ENCODE peak calls at places on chromosome 20, in six cellular contexts. One of them, this sample, is unnamed.

GRCh38 chr20:38961530-38962043 is 557 bp upstream of the DHX35 start:
- DNase-seq in pancreas: no peak
- DNase-seq in keratinocyte: no peak
- DNase-seq in cardiac muscle cell: no peak
- DNase-seq in hepatocyte: no peak
- DNase-seq in adrenal gland: peak; percentile 17
- DNase-seq in this sample: no peak

GRCh38 chr20:40591104-40591503 is 97.9 kb downstream of the MAFB start:
- DNase-seq in adrenal gland: no peak
- DNase-seq in hepatocyte: no peak
- DNase-seq in cardiac muscle cell: no peak
- DNase-seq in pancreas: no peak
- DNase-seq in keratinocyte: no peak
- DNase-seq in this sample: no peak

GRCh38 chr20:61042501-61043385 is 209.3 kb upstream of the CDH4 start:
- DNase-seq in pancreas: no peak
- DNase-seq in hepatocyte: no peak
- DNase-seq in cardiac muscle cell: peak; percentile 32
- DNase-seq in adrenal gland: no peak
- DNase-seq in keratinocyte: no peak
- DNase-seq in this sample: no peak

GRCh38 chr20:1333462-1334369 is 4.8 kb upstream of the SDCBP2 start:
- DNase-seq in cardiac muscle cell: no peak
- DNase-seq in pancreas: no peak
- DNase-seq in keratinocyte: no peak
- DNase-seq in adrenal gland: no peak
- DNase-seq in hepatocyte: no peak
- DNase-seq in this sample: peak; percentile 30

GRCh38 chr20:33685328-33686007 is 717 bp downstream of the E2F1 start:
- DNase-seq in pancreas: peak; percentile 74
- DNase-seq in cardiac muscle cell: no peak
- DNase-seq in keratinocyte: no peak
- DNase-seq in hepatocyte: peak; percentile 74
- DNase-seq in adrenal gland: no peak
- DNase-seq in this sample: no peak

GRCh38 chr20:21505810-21506530 is 7.9 kb downstream of the NKX2-2 start:
- DNase-seq in hepatocyte: peak; percentile 79
- DNase-seq in cardiac muscle cell: peak; percentile 70
- DNase-seq in pancreas: peak; percentile 75
- DNase-seq in keratinocyte: no peak
- DNase-seq in adrenal gland: peak; percentile 37
- DNase-seq in this sample: no peak

GRCh38 chr20:25054133-25054820 is 3.7 kb downstream of the ACSS1 start:
- DNase-seq in pancreas: no peak
- DNase-seq in keratinocyte: no peak
- DNase-seq in hepatocyte: no peak
- DNase-seq in adrenal gland: no peak
- DNase-seq in cardiac muscle cell: no peak
- DNase-seq in this sample: no peak

GRCh38 chr20:35947489-35947888 is 6.8 kb downstream of the SCAND1 start:
- DNase-seq in pancreas: no peak
- DNase-seq in keratinocyte: no peak
- DNase-seq in hepatocyte: peak; percentile 13
- DNase-seq in cardiac muscle cell: peak; percentile 41
- DNase-seq in adrenal gland: no peak
- DNase-seq in this sample: no peak

GRCh38 chr20:60009826-60010616 is 51.8 kb downstream of the CDH26 start:
- DNase-seq in keratinocyte: no peak
- DNase-seq in hepatocyte: no peak
- DNase-seq in cardiac muscle cell: peak; percentile 40
- DNase-seq in adrenal gland: no peak
- DNase-seq in pancreas: no peak
- DNase-seq in this sample: no peak

GRCh38 chr20:60559462-60559861 is 601.2 kb downstream of the CDH26 start:
- DNase-seq in hepatocyte: no peak
- DNase-seq in pancreas: no peak
- DNase-seq in cardiac muscle cell: peak; percentile 86
- DNase-seq in keratinocyte: no peak
- DNase-seq in adrenal gland: no peak
- DNase-seq in this sample: no peak

GRCh38 chr20:2657241-2657640 is 4.8 kb downstream of the NOP56 start:
- DNase-seq in cardiac muscle cell: no peak
- DNase-seq in pancreas: no peak
- DNase-seq in hepatocyte: no peak
- DNase-seq in keratinocyte: no peak
- DNase-seq in adrenal gland: no peak
- DNase-seq in this sample: no peak

GRCh38 chr20:32909896-32910571 is 51.3 kb downstream of the EFCAB8 start:
- DNase-seq in hepatocyte: no peak
- DNase-seq in pancreas: no peak
- DNase-seq in cardiac muscle cell: no peak
- DNase-seq in adrenal gland: no peak
- DNase-seq in keratinocyte: no peak
- DNase-seq in this sample: no peak

GRCh38 chr20:32777177-32777956 is 15.2 kb downstream of the DNMT3B start:
- DNase-seq in keratinocyte: no peak
- DNase-seq in pancreas: peak; percentile 94
- DNase-seq in adrenal gland: no peak
- DNase-seq in cardiac muscle cell: no peak
- DNase-seq in hepatocyte: no peak
- DNase-seq in this sample: no peak

GRCh38 chr20:50194831-50195523 is 4.3 kb downstream of the CEBPB start:
- DNase-seq in adrenal gland: peak; percentile 55
- DNase-seq in cardiac muscle cell: no peak
- DNase-seq in hepatocyte: no peak
- DNase-seq in pancreas: no peak
- DNase-seq in keratinocyte: no peak
- DNase-seq in this sample: no peak
- H3K4me3 ChIP-seq in adrenal gland: no peak overlapping the region
- H3K4me3 ChIP-seq in cardiac muscle cell: no peak overlapping the region
- H3K4me3 ChIP-seq in hepatocyte: no peak overlapping the region
- H3K4me3 ChIP-seq in pancreas: peak overlapping the region; percentile 90
- H3K4me3 ChIP-seq in keratinocyte: no peak overlapping the region
- H3K4me3 ChIP-seq in this sample: no peak overlapping the region

DNA sequence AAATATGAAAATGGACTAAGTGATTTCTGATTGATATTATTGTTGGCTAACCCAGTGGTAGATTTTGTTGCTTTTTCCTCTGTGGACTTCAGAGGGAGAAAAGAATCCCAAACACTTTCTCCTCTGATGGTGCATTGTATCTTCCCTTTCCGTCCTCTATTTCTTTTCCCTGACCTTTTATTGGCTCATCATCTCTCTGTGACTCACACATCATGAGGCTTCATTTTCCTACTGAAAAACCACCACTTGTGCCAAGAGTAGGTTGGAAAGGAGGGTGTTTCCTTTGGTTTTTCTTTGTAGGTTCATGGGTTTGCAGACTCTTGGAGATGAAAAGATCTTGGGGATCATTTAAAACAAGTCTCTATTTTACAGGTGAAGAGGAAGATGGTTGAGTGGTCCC is 311.7 kb upstream of the JAG1 start:
- DNase-seq in keratinocyte: no peak
- DNase-seq in cardiac muscle cell: no peak
- DNase-seq in pancreas: no peak
- DNase-seq in hepatocyte: no peak
- DNase-seq in adrenal gland: no peak
- DNase-seq in this sample: no peak
- H3K27ac ChIP-seq in keratinocyte: peak overlapping the region; percentile 0
- H3K27ac ChIP-seq in cardiac muscle cell: no peak overlapping the region
- H3K27ac ChIP-seq in pancreas: no peak overlapping the region
- H3K27ac ChIP-seq in hepatocyte: no peak overlapping the region
- H3K27ac ChIP-seq in adrenal gland: no peak overlapping the region
- H3K27ac ChIP-seq in this sample: no peak overlapping the region

DNA sequence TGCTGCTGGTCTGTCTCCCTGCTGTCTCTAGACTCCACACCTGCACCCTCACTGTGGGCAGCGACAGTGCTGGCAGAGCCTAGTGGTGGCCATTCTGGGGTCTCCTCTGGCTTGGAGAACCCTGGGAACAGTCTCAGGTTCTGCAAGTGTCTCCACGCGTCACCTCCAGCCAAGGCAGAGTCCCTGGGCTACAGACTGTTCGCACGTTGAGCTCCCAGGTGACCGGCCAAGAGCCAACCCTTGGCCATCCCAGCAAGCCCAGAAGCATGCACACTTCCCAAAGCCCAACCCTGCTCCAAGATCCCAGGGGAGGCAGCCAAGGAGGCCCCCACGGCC is 4.8 kb downstream of the EEF1A2 start:
- DNase-seq in pancreas: no peak
- DNase-seq in cardiac muscle cell: no peak
- DNase-seq in keratinocyte: no peak
- DNase-seq in adrenal gland: no peak
- DNase-seq in hepatocyte: no peak
- DNase-seq in this sample: no peak
- H3K4me3 ChIP-seq in pancreas: no peak overlapping the region
- H3K4me3 ChIP-seq in cardiac muscle cell: no peak overlapping the region
- H3K4me3 ChIP-seq in keratinocyte: no peak overlapping the region
- H3K4me3 ChIP-seq in adrenal gland: no peak overlapping the region
- H3K4me3 ChIP-seq in hepatocyte: no peak overlapping the region
- H3K4me3 ChIP-seq in this sample: no peak overlapping the region

GRCh38 chr20:45339799-45340198 is 8.4 kb downstream of the SDC4 start:
- DNase-seq in cardiac muscle cell: no peak
- DNase-seq in pancreas: no peak
- DNase-seq in adrenal gland: no peak
- DNase-seq in keratinocyte: no peak
- DNase-seq in hepatocyte: no peak
- DNase-seq in this sample: no peak

GRCh38 chr20:45339084-45339483 is 9.1 kb downstream of the SDC4 start:
- DNase-seq in keratinocyte: no peak
- DNase-seq in cardiac muscle cell: no peak
- DNase-seq in adrenal gland: no peak
- DNase-seq in hepatocyte: peak; percentile 36
- DNase-seq in pancreas: no peak
- DNase-seq in this sample: no peak

GRCh38 chr20:45337367-45338120 is 10.7 kb downstream of the SDC4 start:
- DNase-seq in keratinocyte: no peak
- DNase-seq in cardiac muscle cell: peak; percentile 63
- DNase-seq in hepatocyte: peak; percentile 77
- DNase-seq in pancreas: peak; percentile 67
- DNase-seq in adrenal gland: peak; percentile 71
- DNase-seq in this sample: peak; percentile 89

GRCh38 chr20:45338121-45339030 is 9.8 kb downstream of the SDC4 start:
- DNase-seq in hepatocyte: peak; percentile 28
- DNase-seq in cardiac muscle cell: no peak
- DNase-seq in pancreas: no peak
- DNase-seq in keratinocyte: no peak
- DNase-seq in adrenal gland: no peak
- DNase-seq in this sample: peak; percentile 75

DNA sequence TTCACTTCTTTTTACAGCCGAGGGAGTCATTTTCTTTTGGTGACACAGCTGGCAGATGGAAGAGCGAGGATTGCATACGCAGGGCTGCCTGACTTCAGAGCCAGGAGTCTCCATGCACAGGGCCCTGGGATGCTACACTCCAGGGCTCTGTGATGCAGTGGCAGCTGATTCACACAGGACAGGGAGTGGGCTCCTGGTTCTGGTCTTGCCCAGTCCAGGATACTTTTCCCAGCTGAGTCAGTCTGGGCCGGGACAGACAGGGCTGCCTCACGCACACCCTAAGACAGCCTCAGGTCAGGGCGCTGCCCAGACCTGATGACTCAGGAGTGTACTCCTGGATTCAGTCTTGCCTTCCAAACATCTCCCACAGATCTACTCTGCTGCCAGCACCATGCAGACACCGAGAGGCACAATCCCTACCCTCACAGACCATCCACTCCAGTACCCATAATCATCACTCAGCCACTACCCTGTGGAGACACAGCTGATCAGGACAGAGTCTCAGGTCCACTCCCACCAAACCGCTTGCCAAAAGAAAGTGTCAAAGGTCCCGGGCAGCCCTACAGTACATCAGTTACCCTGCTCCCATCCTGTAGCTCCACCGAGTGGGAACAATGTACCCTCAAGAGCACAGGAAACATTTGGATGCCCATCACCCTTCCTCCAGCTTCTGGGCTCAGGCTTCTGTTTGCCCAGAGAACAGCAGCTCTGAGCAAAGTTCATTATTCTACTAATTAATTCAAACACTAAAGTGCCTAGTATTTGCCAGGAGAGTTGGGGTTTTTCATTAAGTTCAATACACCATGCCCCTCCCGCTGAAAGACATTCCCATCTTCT is 11.5 kb downstream of the SDC4 start:
- DNase-seq in keratinocyte: no peak
- DNase-seq in cardiac muscle cell: no peak
- DNase-seq in pancreas: no peak
- DNase-seq in adrenal gland: peak; percentile 94
- DNase-seq in hepatocyte: peak; percentile 78
- DNase-seq in this sample: no peak
- H3K27ac ChIP-seq in keratinocyte: peak overlapping the region; percentile 98
- H3K27ac ChIP-seq in cardiac muscle cell: peak overlapping the region; percentile 98
- H3K27ac ChIP-seq in pancreas: peak overlapping the region; percentile 92
- H3K27ac ChIP-seq in adrenal gland: peak overlapping the region; percentile 94
- H3K27ac ChIP-seq in hepatocyte: peak overlapping the region; percentile 96
- H3K27ac ChIP-seq in this sample: peak overlapping the region; percentile 79

GRCh38 chr20:23361108-23361650 is 803 bp upstream of the GZF1 start:
- DNase-seq in adrenal gland: peak; percentile 74
- DNase-seq in pancreas: no peak
- DNase-seq in hepatocyte: peak; percentile 58
- DNase-seq in keratinocyte: no peak
- DNase-seq in cardiac muscle cell: no peak
- DNase-seq in this sample: no peak
- H3K4me3 ChIP-seq in adrenal gland: no peak overlapping the region
- H3K4me3 ChIP-seq in pancreas: peak overlapping the region; percentile 90
- H3K4me3 ChIP-seq in hepatocyte: peak overlapping the region; percentile 21
- H3K4me3 ChIP-seq in keratinocyte: peak overlapping the region; percentile 83
- H3K4me3 ChIP-seq in cardiac muscle cell: peak overlapping the region; percentile 56
- H3K4me3 ChIP-seq in this sample: peak overlapping the region; percentile 87

DNA sequence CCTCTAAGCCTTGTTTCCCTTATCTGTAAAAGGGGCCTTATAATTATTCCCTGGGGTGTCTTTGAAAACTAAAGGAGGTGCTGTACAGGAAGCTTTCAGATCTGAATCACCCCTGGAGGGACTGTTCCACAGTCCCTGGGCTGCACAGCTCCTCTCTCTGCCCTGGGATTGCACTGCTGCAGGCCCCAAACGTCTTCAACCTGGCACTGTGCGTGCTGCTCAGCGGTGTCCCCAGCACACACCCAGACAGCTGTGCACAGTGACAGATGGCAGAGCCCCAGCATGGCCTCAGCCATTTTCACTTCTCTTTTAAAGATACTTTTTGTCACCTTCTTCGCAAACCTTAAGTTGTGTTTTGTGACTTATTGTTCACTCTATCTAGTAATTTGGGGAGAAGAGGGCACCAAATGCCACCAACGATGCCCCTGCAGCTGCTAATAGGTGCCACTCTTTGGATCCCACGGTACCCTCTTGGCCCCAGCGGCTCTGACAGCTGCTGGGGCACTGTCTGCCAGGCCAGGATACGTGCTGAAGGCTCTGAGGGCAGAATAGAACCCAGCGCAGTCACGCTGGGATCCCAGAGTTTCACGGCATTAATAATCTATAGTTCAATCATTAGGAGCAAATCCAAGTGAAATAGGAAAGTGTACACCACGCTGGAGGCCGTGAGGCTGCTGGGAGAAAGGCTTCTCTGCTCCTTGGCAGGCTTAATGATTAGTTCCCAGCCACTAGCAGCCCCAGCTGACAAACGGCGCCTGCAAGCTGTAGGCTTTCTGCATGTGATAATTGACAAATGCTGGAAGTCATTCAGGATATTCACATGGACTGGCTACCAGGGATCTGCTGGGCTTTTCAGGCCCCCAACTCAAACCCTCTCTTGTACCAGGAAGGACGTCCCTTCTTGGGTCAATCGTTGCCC is 50.5 kb upstream of the INSM1 start:
- DNase-seq in cardiac muscle cell: no peak
- DNase-seq in pancreas: no peak
- DNase-seq in hepatocyte: no peak
- DNase-seq in keratinocyte: no peak
- DNase-seq in adrenal gland: no peak
- DNase-seq in this sample: no peak
- H3K27ac ChIP-seq in cardiac muscle cell: no peak overlapping the region
- H3K27ac ChIP-seq in pancreas: no peak overlapping the region
- H3K27ac ChIP-seq in hepatocyte: no peak overlapping the region
- H3K27ac ChIP-seq in keratinocyte: no peak overlapping the region
- H3K27ac ChIP-seq in adrenal gland: no peak overlapping the region
- H3K27ac ChIP-seq in this sample: no peak overlapping the region

GRCh38 chr20:56924976-56925695 is 296.0 kb downstream of the TFAP2C start:
- DNase-seq in adrenal gland: no peak
- DNase-seq in cardiac muscle cell: peak; percentile 45
- DNase-seq in pancreas: peak; percentile 60
- DNase-seq in hepatocyte: peak; percentile 29
- DNase-seq in keratinocyte: no peak
- DNase-seq in this sample: no peak
- H3K4me3 ChIP-seq in adrenal gland: no peak overlapping the region
- H3K4me3 ChIP-seq in cardiac muscle cell: peak overlapping the region; percentile 38
- H3K4me3 ChIP-seq in pancreas: peak overlapping the region; percentile 43
- H3K4me3 ChIP-seq in hepatocyte: peak overlapping the region; percentile 30
- H3K4me3 ChIP-seq in keratinocyte: peak overlapping the region; percentile 31
- H3K4me3 ChIP-seq in this sample: no peak overlapping the region